ENCODE peak calls at places on chromosome 10, in four cellular contexts. Z, N, I and E are unnamed samples.

GRCh38 chr10:44981172-44982113 is 2.8 kb upstream of the DEPP1 start:
- DNase-seq in Z (no peak), N (no peak), I (no peak), E (no peak)

GRCh38 chr10:80184291-80184690 is 21.0 kb downstream of the ANXA11 start:
- DNase-seq in Z (no peak), N (no peak), I (no peak), E (no peak)

GRCh38 chr10:11517150-11517549 is 94.3 kb downstream of the USP6NL start:
- DNase-seq in Z (no peak), N (no peak), I (no peak), E (no peak)

GRCh38 chr10:132670546-132670945 is 115.4 kb downstream of the NKX6-2 start:
- DNase-seq in Z (no peak), N (no peak), I (no peak), E (no peak)

GRCh38 chr10:29858352-29859267 is 200.8 kb downstream of the JCAD start:
- DNase-seq in Z (peak; percentile 57), N (peak; percentile 93), I (peak; percentile 57), E (peak; percentile 88)

GRCh38 chr10:111648046-111648445 is 535.5 kb downstream of the GPAM start:
- DNase-seq in Z (no peak), N (no peak), I (no peak), E (no peak)

GRCh38 chr10:95850791-95851190 is 57.0 kb upstream of the CC2D2B start:
- DNase-seq in Z (no peak), N (no peak), I (no peak), E (no peak)

GRCh38 chr10:113961261-113961938 is 82.3 kb upstream of the ADRB1 start:
- DNase-seq in Z (no peak), N (no peak), I (no peak), E (no peak)

GRCh38 chr10:121594623-121595320 is 3.5 kb downstream of the FGFR2 start:
- DNase-seq in Z (no peak), N (no peak), I (no peak), E (no peak)

GRCh38 chr10:15585303-15585715 is 134.4 kb downstream of the ITGA8 start:
- DNase-seq in Z (peak; percentile 45), N (peak; percentile 67), I (peak; percentile 31), E (peak; percentile 81)

GRCh38 chr10:44786451-44786850 is 124.7 kb upstream of the TMEM72 start:
- DNase-seq in Z (no peak), N (no peak), I (no peak), E (no peak)

GRCh38 chr10:22712959-22713852 is 1.2 kb downstream of the PIP4K2A start:
- DNase-seq in Z (peak; percentile 56), N (peak; percentile 34), I (peak; percentile 38), E (no peak)

GRCh38 chr10:14705548-14706234 is 69.0 kb downstream of the FAM107B start:
- DNase-seq in Z (no peak), N (peak; percentile 8), I (no peak), E (no peak)

GRCh38 chr10:75399461-75400162 is 2.0 kb downstream of the ZNF503 start:
- DNase-seq in Z (peak; percentile 80), N (peak; percentile 81), I (peak; percentile 84), E (no peak)

GRCh38 chr10:7826971-7827370 is 8.7 kb downstream of the TAF3 start:
- DNase-seq in Z (no peak), N (peak; percentile 74), I (no peak), E (no peak)

GRCh38 chr10:59622320-59622901 is 87.2 kb downstream of the SLC16A9 start:
- DNase-seq in Z (no peak), N (peak; percentile 70), I (peak; percentile 48), E (no peak)

GRCh38 chr10:89458289-89458688 is 43.9 kb downstream of the IFIT5 start:
- DNase-seq in Z (no peak), N (no peak), I (no peak), E (no peak)

GRCh38 chr10:14009315-14010082 is 321.2 kb downstream of the FRMD4A start:
- DNase-seq in Z (no peak), N (no peak), I (no peak), E (no peak)

GRCh38 chr10:16585103-16585502 is 63.4 kb upstream of the C1QL3 start:
- DNase-seq in Z (no peak), N (no peak), I (no peak), E (no peak)

GRCh38 chr10:37495415-37495814 is 362.0 kb downstream of the ZNF248 start:
- DNase-seq in Z (no peak), N (no peak), I (no peak), E (no peak)

GRCh38 chr10:132043861-132044695 is 21.7 kb upstream of the JAKMIP3 start:
- DNase-seq in Z (no peak), N (no peak), I (no peak), E (no peak)

GRCh38 chr10:80457554-80458262 is 3.6 kb downstream of the TSPAN14 start:
- DNase-seq in Z (no peak), N (no peak), I (no peak), E (no peak)

DNA sequence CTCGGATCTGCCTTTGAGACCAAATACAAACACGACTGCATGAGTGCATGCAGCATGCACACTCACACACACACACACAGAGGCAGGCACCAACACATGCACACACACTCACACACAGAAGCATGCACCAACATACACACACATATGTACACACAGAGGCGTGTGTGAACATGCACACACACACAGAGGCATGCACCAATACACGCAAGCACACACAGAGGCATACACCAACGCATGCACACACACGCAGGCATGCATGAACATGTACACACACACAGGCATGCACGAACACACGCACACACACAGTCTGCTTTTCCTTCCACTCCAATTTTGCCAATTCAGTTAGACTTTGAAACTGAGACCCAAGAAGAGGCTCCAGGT is 67.3 kb upstream of the COL13A1 start:
- DNase-seq in Z (no peak), N (no peak), I (no peak), E (no peak)
- TF ChIP-seq CTCF in Z (no peak), N (no peak), I (no peak), E (no peak)

GRCh38 chr10:43237128-43237527 is 29.7 kb downstream of the RASGEF1A start:
- DNase-seq in Z (peak; percentile 21), N (no peak), I (no peak), E (no peak)

GRCh38 chr10:43236176-43236850 is 30.6 kb downstream of the RASGEF1A start:
- DNase-seq in Z (peak; percentile 32), N (no peak), I (no peak), E (no peak)

GRCh38 chr10:43237631-43238446 is 29.0 kb downstream of the RASGEF1A start:
- DNase-seq in Z (peak; percentile 13), N (no peak), I (no peak), E (peak; percentile 41)

GRCh38 chr10:43239756-43240155 is 27.1 kb downstream of the RASGEF1A start:
- DNase-seq in Z (no peak), N (no peak), I (no peak), E (no peak)

DNA sequence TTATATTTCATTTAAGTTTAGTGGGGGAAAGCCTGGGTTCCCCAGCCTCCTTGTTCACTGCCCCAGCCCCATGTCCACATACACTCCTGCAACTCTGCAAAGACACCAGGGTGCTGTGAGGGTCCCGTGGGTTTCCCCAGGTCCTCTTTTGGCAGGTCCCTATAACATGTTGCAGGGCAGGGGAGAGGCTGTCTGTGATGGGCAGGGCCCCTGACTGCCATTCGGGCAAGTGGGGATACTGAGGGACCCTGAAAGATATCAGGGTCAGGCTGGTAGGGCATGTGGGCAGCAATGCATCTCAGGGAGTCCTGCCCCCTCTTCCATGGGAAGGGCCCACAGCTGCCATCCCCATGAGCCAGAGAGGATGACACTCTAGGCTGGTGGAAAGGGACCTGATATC is 28.4 kb downstream of the RASGEF1A start:
- DNase-seq in Z (peak; percentile 6), N (no peak), I (no peak), E (peak; percentile 57)
- TF ChIP-seq CTCF in Z (no peak), N (no peak), I (no peak), E (no peak)

GRCh38 chr10:49324711-49325110 is 25.7 kb downstream of the C10orf71 start:
- DNase-seq in Z (no peak), N (no peak), I (peak; percentile 19), E (peak; percentile 38)
- TF ChIP-seq CTCF in Z (no peak), N (peak; percentile 5), I (no peak), E (no peak)

GRCh38 chr10:63935705-63936104 is 414.5 kb downstream of the REEP3 start:
- DNase-seq in Z (no peak), N (no peak), I (no peak), E (no peak)
- TF ChIP-seq CTCF in Z (no peak), N (peak; percentile 18), I (no peak), E (no peak)

GRCh38 chr10:46318808-46319207 is 32.0 kb downstream of the ANTXRL start:
- DNase-seq in Z (no peak), N (peak; percentile 57), I (no peak), E (no peak)
- TF ChIP-seq CTCF in Z (no peak), N (no peak), I (no peak), E (no peak)

DNA sequence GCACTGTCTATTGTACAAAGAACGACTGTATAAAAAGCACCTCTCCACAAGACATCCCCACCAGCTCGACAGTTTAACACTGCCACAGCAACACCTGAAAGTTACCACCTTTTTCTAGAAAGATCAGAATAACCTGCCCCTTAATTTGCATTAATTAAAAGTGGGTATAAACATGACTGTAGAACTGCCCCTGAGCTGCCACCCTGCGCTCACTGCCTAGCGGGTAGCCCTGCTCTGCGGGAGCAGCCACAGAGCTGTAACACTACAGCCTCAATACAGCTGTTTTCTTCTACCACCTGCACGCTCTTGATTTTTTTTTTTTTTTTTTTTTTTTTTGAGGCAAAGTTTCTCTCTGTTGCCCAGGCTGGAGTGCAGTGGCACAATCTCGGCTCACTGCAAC is 140.9 kb downstream of the PARD3 start:
- DNase-seq in Z (no peak), N (no peak), I (no peak), E (no peak)
- TF ChIP-seq CTCF in Z (no peak), N (no peak), I (no peak), E (no peak)

GRCh38 chr10:97779975-97780374 is 8.2 kb upstream of the SFRP5 start:
- DNase-seq in Z (no peak), N (no peak), I (no peak), E (no peak)

GRCh38 chr10:97777148-97777547 is 5.3 kb upstream of the SFRP5 start:
- DNase-seq in Z (no peak), N (no peak), I (no peak), E (no peak)

GRCh38 chr10:97779492-97779891 is 7.7 kb upstream of the SFRP5 start:
- DNase-seq in Z (no peak), N (no peak), I (no peak), E (no peak)

GRCh38 chr10:97780991-97781540 is 9.3 kb upstream of the SFRP5 start:
- DNase-seq in Z (no peak), N (no peak), I (no peak), E (no peak)

DNA sequence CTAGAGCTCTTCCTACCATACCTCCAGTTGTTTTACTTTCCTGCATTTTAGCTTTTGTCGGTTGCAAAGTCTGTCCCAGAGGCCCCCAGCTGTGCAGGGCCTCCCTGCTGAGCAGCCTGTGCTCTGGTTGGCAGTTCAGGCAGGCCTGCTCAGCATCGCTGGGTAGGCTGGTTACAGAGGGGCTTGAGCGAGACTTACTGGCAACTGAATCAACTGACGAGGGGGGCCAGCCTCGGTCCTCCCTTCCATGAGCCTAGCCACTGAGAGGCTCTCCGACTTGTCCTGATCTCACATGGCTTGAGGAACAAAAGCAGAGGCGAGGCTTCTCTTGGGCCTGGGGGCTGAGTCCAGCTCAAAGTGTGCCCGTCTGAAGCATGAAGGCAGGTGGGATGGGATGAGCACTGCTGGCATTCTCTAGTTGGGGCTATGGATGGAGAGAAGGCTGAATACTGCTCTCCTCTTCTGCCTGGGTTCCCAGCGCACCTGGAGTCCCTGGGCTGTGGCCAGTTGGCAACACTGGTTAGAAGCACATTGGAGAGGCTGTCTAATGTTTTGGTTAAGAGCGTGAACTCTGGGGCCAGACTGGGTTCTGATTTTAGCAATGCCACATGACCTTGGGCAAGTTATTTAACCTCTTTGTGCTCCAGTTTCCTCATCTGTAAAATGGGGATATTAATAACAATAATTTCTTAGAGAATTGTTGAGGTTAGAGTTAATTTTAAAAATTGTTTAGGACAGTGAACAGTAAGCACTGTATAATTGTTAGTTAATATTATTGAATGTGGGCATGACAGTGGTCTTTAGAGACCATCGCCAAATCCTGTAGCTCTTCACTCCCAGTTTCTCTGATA is 6.9 kb upstream of the SFRP5 start:
- DNase-seq in Z (no peak), N (no peak), I (no peak), E (no peak)
- TF ChIP-seq CTCF in Z (no peak), N (no peak), I (no peak), E (no peak)